ENCODE peak calls at places on chromosome 9, in six cellular contexts. X is neural progenitor cell, P is cardiac muscle cell, V is WERI-Rb-1, W is brain microvascular endothelial cell, L is IMR-90. H is an unnamed sample.

GRCh38 chr9:86175223-86175622 is 75.9 kb upstream of the GOLM1 start:
- DNase-seq in V (no peak), W (no peak), X (no peak), P (no peak), L (no peak), H (no peak)

GRCh38 chr9:22469928-22470544 is 23.4 kb downstream of the DMRTA1 start:
- DNase-seq in X (peak; percentile 75), P (peak; percentile 29), L (peak; percentile 13), W (peak; percentile 36), V (peak; percentile 21), H (peak; percentile 44)

GRCh38 chr9:13013976-13014375 is 239.2 kb downstream of the LURAP1L start:
- DNase-seq in V (no peak), W (no peak), L (peak; percentile 21), X (no peak), P (peak; percentile 42), H (no peak)

GRCh38 chr9:113634597-113635515 is 171.3 kb downstream of the RGS3 start:
- DNase-seq in P (no peak), L (peak; percentile 69), W (no peak), V (peak; percentile 59), X (no peak), H (no peak)

GRCh38 chr9:111944467-111944866 is 47.9 kb downstream of the UGCG start:
- DNase-seq in V (no peak), W (peak; percentile 55), X (no peak), L (peak; percentile 74), P (peak; percentile 77), H (peak; percentile 76)

GRCh38 chr9:846852-847251 is 5.4 kb downstream of the DMRT1 start:
- DNase-seq in L (no peak), V (no peak), P (no peak), X (peak; percentile 41), W (no peak), H (no peak)

GRCh38 chr9:137984520-137985257 is 107.1 kb downstream of the CACNA1B start:
- DNase-seq in V (no peak), P (no peak), L (no peak), X (no peak), W (no peak), H (no peak)

GRCh38 chr9:87556821-87557220 is 59.2 kb downstream of the DAPK1 start:
- DNase-seq in P (no peak), L (no peak), X (no peak), V (no peak), W (no peak), H (no peak)

GRCh38 chr9:135960328-135961276 is 571 bp downstream of the UBAC1 start:
- DNase-seq in L (no peak), W (no peak), X (peak; percentile 75), V (no peak), P (peak; percentile 17), H (peak; percentile 11)

GRCh38 chr9:92724528-92725265 is 39.9 kb downstream of the BICD2 start:
- DNase-seq in P (no peak), W (no peak), V (no peak), X (no peak), L (no peak), H (no peak)

GRCh38 chr9:98182889-98183599 is 9.4 kb downstream of the CORO2A start:
- DNase-seq in X (no peak), V (no peak), P (no peak), L (no peak), W (no peak), H (no peak)

GRCh38 chr9:88645172-88645868 is 110.3 kb downstream of the NXNL2 start:
- DNase-seq in L (peak; percentile 45), W (no peak), X (no peak), V (no peak), P (peak; percentile 42), H (no peak)

GRCh38 chr9:120723547-120723946 is 9.3 kb upstream of the MEGF9 start:
- DNase-seq in P (peak; percentile 87), W (peak; percentile 52), X (no peak), L (peak; percentile 91), V (no peak), H (peak; percentile 77)

GRCh38 chr9:123739902-123740301 is 190.0 kb downstream of the DENND1A start:
- DNase-seq in V (no peak), P (no peak), W (no peak), L (no peak), X (no peak), H (no peak)

GRCh38 chr9:98049668-98050067 is 6.9 kb upstream of the NANS start:
- DNase-seq in P (no peak), V (no peak), L (no peak), X (no peak), W (no peak), H (no peak)

GRCh38 chr9:134187821-134188420 is 23.6 kb upstream of the RNU6ATAC start:
- DNase-seq in X (no peak), P (no peak), W (no peak), L (no peak), V (no peak), H (no peak)

GRCh38 chr9:70852711-70853240 is 268.6 kb downstream of the TRPM3 start:
- DNase-seq in V (no peak), X (no peak), L (no peak), P (peak; percentile 61), W (no peak), H (peak; percentile 22)

GRCh38 chr9:72292184-72292787 is 72.7 kb downstream of the ZFAND5 start:
- DNase-seq in L (peak; percentile 49), W (peak; percentile 31), V (no peak), X (peak; percentile 39), P (peak; percentile 77), H (peak; percentile 57)

GRCh38 chr9:104838958-104839357 is 75.0 kb downstream of the NIPSNAP3B start:
- DNase-seq in W (no peak), L (no peak), P (no peak), X (peak; percentile 6), V (no peak), H (no peak)

GRCh38 chr9:87874320-87874655 is 8.4 kb upstream of the SPATA31E1 start:
- DNase-seq in L (no peak), X (no peak), P (no peak), V (peak; percentile 53), W (no peak), H (no peak)

GRCh38 chr9:103977163-103977562 is 116.9 kb upstream of the SMC2 start:
- DNase-seq in P (no peak), X (no peak), W (no peak), L (no peak), V (no peak), H (no peak)

GRCh38 chr9:135103001-135103446 is 15.6 kb downstream of the OLFM1 start:
- DNase-seq in X (no peak), P (no peak), L (no peak), V (no peak), W (no peak), H (no peak)

GRCh38 chr9:72039532-72039931 is 20.9 kb downstream of the C9orf57 start:
- DNase-seq in X (no peak), W (no peak), V (no peak), P (no peak), L (no peak), H (no peak)

GRCh38 chr9:72315089-72315509 is 49.9 kb downstream of the ZFAND5 start:
- DNase-seq in W (no peak), P (peak; percentile 86), X (peak; percentile 9), V (peak; percentile 18), L (peak; percentile 47), H (peak; percentile 67)

GRCh38 chr9:22144226-22144625 is 135.1 kb upstream of the CDKN2B start:
- DNase-seq in V (no peak), L (peak; percentile 2), W (no peak), P (no peak), X (no peak), H (peak; percentile 28)

GRCh38 chr9:94625835-94626234 is 13.5 kb downstream of the FBP1 start:
- DNase-seq in P (no peak), W (no peak), X (no peak), L (no peak), V (no peak), H (no peak)

GRCh38 chr9:94624621-94625020 is 14.7 kb downstream of the FBP1 start:
- DNase-seq in X (no peak), V (no peak), L (no peak), W (no peak), P (no peak), H (no peak)

GRCh38 chr9:94622087-94622486 is 17.2 kb downstream of the FBP1 start:
- DNase-seq in X (no peak), V (no peak), L (no peak), P (no peak), W (no peak), H (no peak)

GRCh38 chr9:94627287-94627686 is 12.0 kb downstream of the FBP1 start:
- DNase-seq in L (no peak), X (no peak), W (no peak), P (no peak), V (no peak), H (no peak)

GRCh38 chr9:94623253-94623652 is 16.1 kb downstream of the FBP1 start:
- DNase-seq in L (no peak), P (peak; percentile 52), V (peak; percentile 68), X (peak; percentile 70), W (no peak), H (no peak)
- TF ChIP-seq CTCF in L (no peak), P (peak; percentile 46), V (peak; percentile 60), X (peak; percentile 69), W (peak; percentile 58), H (peak; percentile 19)

GRCh38 chr9:19551124-19551929 is 142.5 kb downstream of the ACER2 start:
- DNase-seq in W (no peak), P (no peak), X (peak; percentile 34), L (peak; percentile 2), V (peak; percentile 13), H (no peak)
- H3K4me3 ChIP-seq in W (no peak overlapping the region), P (no peak overlapping the region), X (no peak overlapping the region), L (peak overlapping the region; percentile 22), V (no peak overlapping the region), H (no peak overlapping the region)

DNA sequence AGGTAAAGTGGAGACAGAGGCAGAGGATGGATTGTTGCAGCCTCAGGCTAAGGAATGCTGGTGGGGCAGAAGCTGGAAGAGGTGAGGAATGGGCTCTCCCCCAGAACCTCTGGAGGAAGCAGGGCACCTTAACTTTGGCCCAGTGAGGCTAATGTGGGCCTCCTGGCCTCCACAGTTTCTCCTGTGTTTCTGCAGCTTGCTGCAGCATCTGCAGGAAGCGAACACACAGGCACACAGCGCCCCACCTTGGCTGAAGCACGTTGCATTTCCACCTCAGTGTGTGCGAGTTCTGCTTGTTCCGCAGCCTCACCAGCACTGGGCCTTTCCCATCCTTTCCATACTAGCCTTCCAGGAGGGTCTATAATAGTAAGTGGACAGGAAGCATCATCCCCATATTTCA is 27.2 kb upstream of the ASS1 start:
- DNase-seq in W (no peak), X (peak; percentile 47), P (no peak), V (no peak), L (no peak), H (peak; percentile 6)
- TF ChIP-seq CTCF in W (peak; percentile 28), X (peak; percentile 37), P (no peak), V (peak; percentile 67), L (no peak), H (no peak)

DNA sequence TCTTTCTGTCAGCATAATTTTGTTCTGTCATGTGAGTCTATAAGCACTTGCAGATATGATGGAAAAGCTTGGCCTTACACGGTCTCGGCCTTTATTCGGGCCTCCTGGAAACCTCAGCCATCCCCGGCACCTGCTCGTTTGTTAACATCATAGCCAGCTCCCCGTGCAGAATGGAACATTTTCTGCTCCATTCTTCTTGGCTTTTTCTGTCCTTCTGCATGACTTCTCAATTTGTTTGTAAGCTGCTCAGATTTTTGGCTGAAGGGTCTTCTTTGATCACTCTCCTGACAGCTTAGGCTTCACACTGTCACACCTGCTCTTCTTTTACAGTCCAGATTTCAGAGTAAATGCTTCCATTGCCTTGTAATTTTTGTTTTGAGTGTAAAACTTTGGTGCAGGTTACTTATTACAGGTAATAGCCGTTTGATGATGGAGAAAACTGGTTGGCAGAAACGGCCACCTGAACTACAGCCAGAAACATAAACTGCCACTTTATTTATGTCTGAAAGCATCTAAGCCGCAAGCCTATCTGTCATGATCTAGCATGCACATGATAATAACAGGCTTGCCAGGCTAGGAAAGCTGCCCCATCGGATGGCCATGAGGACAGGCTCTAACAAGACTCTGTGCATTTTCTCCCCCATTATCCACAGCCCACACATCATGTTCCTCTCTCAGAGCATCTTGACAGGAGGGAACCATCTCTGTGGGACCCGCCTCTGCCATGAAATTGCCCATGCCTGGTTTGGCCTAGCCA is 197.0 kb downstream of the AOPEP start:
- DNase-seq in L (no peak), X (peak; percentile 71), V (no peak), P (no peak), W (no peak), H (no peak)
- H3K4me3 ChIP-seq in L (no peak overlapping the region), X (no peak overlapping the region), V (no peak overlapping the region), P (no peak overlapping the region), W (no peak overlapping the region), H (no peak overlapping the region)

H was measured in fibroblast of mammary gland.